ENCODE peak calls at places on chromosomes 6 and 20, in nine cellular contexts. A is SJSA1; O is mesendoderm; Q is cardiac muscle cell; U is A549; E is HCT116; C is CD4-positive, alpha-beta T cell; X is mammary epithelial cell; Z is esophagus muscularis mucosa. J is an unnamed sample.

GRCh38 chr6:103800131-103800670 is 1059.5 kb downstream of the HACE1 start:
- DNase-seq in A (no peak), O (no peak), Q (no peak), U (no peak), E (no peak), C (no peak), X (no peak), Z (no peak), J (no peak)

GRCh38 chr6:134092449-134092848 is 40.0 kb upstream of the SLC2A12 start:
- DNase-seq in A (no peak), O (no peak), Q (no peak), U (no peak), E (no peak), C (no peak), X (no peak), Z (peak; percentile 2), J (no peak)

GRCh38 chr6:33709605-33710295 is 1.8 kb downstream of the UQCC2 start:
- DNase-seq in A (no peak), O (no peak), Q (peak; percentile 24), U (no peak), E (no peak), C (no peak), X (no peak), Z (no peak), J (no peak)

GRCh38 chr6:138815797-138816528 is 20.1 kb downstream of the ECT2L start:
- DNase-seq in A (peak; percentile 48), O (peak; percentile 74), Q (peak; percentile 82), U (peak; percentile 54), E (peak; percentile 56), C (no peak), X (peak; percentile 68), Z (no peak), J (peak; percentile 36)

GRCh38 chr6:43698584-43699349 is 11.2 kb upstream of the MRPS18A start:
- DNase-seq in A (no peak), O (peak; percentile 34), Q (peak; percentile 66), U (peak; percentile 42), E (no peak), C (no peak), X (no peak), Z (no peak), J (no peak)

GRCh38 chr6:131946992-131947955 is 3.9 kb downstream of the CCN2 start:
- DNase-seq in A (peak; percentile 88), O (peak; percentile 47), Q (peak; percentile 74), U (peak; percentile 52), E (no peak), C (no peak), X (no peak), Z (no peak), J (no peak)

GRCh38 chr6:128508588-128509296 is 11.7 kb downstream of the PTPRK start:
- DNase-seq in A (peak; percentile 85), O (no peak), Q (peak; percentile 88), U (peak; percentile 86), E (peak; percentile 61), C (no peak), X (peak; percentile 95), Z (no peak), J (peak; percentile 89)

GRCh38 chr20:56400001-56400640 is 7.7 kb downstream of the CSTF1 start:
- DNase-seq in A (peak; percentile 37), O (peak; percentile 59), Q (peak; percentile 90), U (peak; percentile 71), E (peak; percentile 51), C (no peak), X (peak; percentile 34), Z (no peak), J (no peak)

GRCh38 chr6:16752206-16752867 is 8.9 kb downstream of the ATXN1 start:
- DNase-seq in A (peak; percentile 88), O (no peak), Q (peak; percentile 87), U (peak; percentile 75), E (no peak), C (no peak), X (peak; percentile 88), Z (no peak), J (no peak)

GRCh38 chr6:68333444-68333843 is 301.6 kb upstream of the ADGRB3 start:
- DNase-seq in A (no peak), O (no peak), Q (no peak), U (no peak), E (no peak), C (no peak), X (no peak), Z (no peak), J (no peak)

GRCh38 chr6:21781075-21781474 is 187.5 kb downstream of the SOX4 start:
- DNase-seq in A (no peak), O (peak; percentile 25), Q (no peak), U (no peak), E (no peak), C (no peak), X (no peak), Z (no peak), J (no peak)

GRCh38 chr6:21780601-21781000 is 187.1 kb downstream of the SOX4 start:
- DNase-seq in A (peak; percentile 94), O (no peak), Q (no peak), U (no peak), E (no peak), C (no peak), X (no peak), Z (no peak), J (no peak)

GRCh38 chr6:21785162-21785561 is 191.6 kb downstream of the SOX4 start:
- DNase-seq in A (no peak), O (no peak), Q (no peak), U (no peak), E (no peak), C (no peak), X (no peak), Z (no peak), J (no peak)

DNA sequence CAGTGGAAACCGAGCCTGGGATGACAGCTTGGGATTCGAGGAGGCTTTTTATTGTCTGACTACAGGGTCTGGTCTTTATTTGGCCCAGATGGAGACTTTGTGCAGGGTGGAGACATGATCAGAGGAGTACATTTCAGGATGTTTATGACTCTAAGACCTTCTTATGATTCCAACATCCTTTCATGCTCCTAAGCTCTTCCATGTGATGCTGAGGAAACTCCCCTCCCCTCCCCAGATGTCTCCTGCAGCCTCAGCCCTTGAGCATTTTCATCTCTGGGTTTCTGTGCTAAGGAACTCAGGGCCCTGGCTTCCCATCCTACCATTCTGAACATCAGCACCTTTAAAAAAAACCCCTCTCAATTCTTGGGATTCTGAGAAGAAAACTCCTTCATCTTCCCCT is 186.6 kb downstream of the SOX4 start:
- DNase-seq in A (no peak), O (no peak), Q (no peak), U (no peak), E (no peak), C (no peak), X (no peak), Z (no peak), J (no peak)
- H3K27ac ChIP-seq in A (peak overlapping the region; percentile 86), O (no peak overlapping the region), Q (no peak overlapping the region), U (peak overlapping the region; percentile 61), E (no peak overlapping the region), C (no peak overlapping the region), X (no peak overlapping the region), Z (no peak overlapping the region), J (no peak overlapping the region)

GRCh38 chr20:59014680-59015389 is 4.4 kb upstream of the TUBB1 start:
- DNase-seq in A (no peak), O (no peak), Q (no peak), U (no peak), E (no peak), C (no peak), X (no peak), Z (no peak), J (no peak)

GRCh38 chr20:59015812-59016711 is 3.2 kb upstream of the TUBB1 start:
- DNase-seq in A (no peak), O (no peak), Q (no peak), U (no peak), E (no peak), C (no peak), X (no peak), Z (no peak), J (no peak)

GRCh38 chr20:59015411-59015810 is 3.8 kb upstream of the TUBB1 start:
- DNase-seq in A (no peak), O (no peak), Q (no peak), U (no peak), E (no peak), C (no peak), X (no peak), Z (no peak), J (no peak)

GRCh38 chr20:59013031-59013951 is 5.9 kb upstream of the TUBB1 start:
- DNase-seq in A (no peak), O (no peak), Q (no peak), U (no peak), E (no peak), C (no peak), X (no peak), Z (no peak), J (no peak)

GRCh38 chr20:59013959-59014608 is 5.1 kb upstream of the TUBB1 start:
- DNase-seq in A (peak; percentile 66), O (no peak), Q (peak; percentile 18), U (no peak), E (no peak), C (no peak), X (no peak), Z (no peak), J (no peak)
- H3K27ac ChIP-seq in A (peak overlapping the region; percentile 68), O (no peak overlapping the region), Q (peak overlapping the region; percentile 54), U (no peak overlapping the region), E (no peak overlapping the region), C (no peak overlapping the region), X (no peak overlapping the region), Z (no peak overlapping the region), J (no peak overlapping the region)

DNA sequence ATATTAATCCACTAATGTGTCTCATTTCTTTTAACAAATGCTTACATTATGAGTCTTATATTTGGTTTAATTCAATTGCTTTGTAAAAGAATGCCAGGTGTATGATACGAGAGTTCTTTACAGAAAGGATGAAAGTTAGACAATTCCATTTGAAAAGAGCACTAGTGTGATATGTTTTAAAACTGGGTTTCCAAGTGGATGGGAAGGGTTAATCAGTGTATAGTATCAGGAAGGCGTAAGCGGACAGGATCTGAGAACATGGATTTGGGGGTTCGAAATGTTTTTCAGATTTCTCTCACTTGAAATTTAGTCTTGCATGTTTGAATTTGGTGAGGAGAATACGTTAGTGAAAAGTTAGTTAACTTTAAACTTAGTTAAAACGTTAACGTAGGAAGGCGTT is 2.6 kb downstream of the FOXO3 start:
- DNase-seq in A (no peak), O (no peak), Q (no peak), U (no peak), E (no peak), C (no peak), X (no peak), Z (no peak), J (no peak)
- H3K27ac ChIP-seq in A (no peak overlapping the region), O (no peak overlapping the region), Q (no peak overlapping the region), U (no peak overlapping the region), E (no peak overlapping the region), C (no peak overlapping the region), X (peak overlapping the region; percentile 82), Z (peak overlapping the region; percentile 99), J (peak overlapping the region; percentile 92)

DNA sequence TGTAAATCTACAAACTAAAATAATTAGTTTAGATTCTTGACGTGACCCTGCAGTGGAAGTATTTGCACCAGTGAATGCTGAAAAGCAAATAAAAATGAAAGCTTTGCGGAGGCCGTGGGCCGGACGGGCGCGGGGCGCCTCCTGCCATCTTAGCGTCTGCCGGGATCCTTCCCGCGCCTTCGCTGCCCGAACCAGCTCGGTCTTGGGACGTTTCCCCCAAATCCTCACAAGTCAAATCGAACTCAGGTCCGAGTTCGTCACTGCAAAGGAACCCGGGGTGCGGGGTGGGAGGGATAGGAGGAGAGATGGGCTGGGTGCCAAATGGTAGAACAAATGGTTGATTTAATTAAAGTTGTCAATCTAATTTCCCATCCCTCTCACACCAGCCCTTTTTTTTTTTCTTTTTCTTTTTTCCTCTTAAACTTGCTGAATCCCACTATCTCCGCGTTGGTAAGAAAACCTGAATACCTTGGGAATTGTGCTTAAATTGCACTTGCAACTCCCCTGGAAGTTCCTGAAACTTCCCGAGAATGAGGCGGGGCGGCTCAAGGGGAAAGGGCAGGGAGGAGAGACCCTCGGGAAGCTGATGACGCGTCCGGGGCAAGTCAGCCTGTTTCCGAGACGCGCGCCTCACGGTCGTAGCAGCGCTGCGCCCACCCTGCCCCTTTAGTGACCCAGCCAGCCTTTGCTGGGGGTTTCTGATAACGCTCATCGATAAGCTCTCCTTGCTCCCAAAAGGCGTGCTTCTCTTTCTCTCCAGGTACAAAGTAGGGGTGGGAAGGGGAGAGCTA is 1.7 kb downstream of the GJA1 start:
- DNase-seq in A (peak; percentile 67), O (peak; percentile 88), Q (peak; percentile 68), U (peak; percentile 54), E (no peak), C (peak; percentile 35), X (peak; percentile 39), Z (no peak), J (no peak)
- H3K27ac ChIP-seq in A (peak overlapping the region; percentile 93), O (peak overlapping the region; percentile 96), Q (peak overlapping the region; percentile 46), U (peak overlapping the region; percentile 96), E (no peak overlapping the region), C (no peak overlapping the region), X (peak overlapping the region; percentile 96), Z (peak overlapping the region; percentile 92), J (peak overlapping the region; percentile 96)